ENCODE peak calls at places on chromosomes 7 and 10, in four cellular contexts. One of them, this sample, is unnamed.

GRCh38 chr7:144728556-144728955 is 107.3 kb downstream of the TPK1 start:
- DNase-seq in mesendoderm: no peak
- DNase-seq in CD4-positive, CD25-positive, alpha-beta regulatory T cell: no peak
- DNase-seq in suprapubic skin: no peak
- DNase-seq in this sample: no peak

GRCh38 chr10:88385601-88386203 is 197.4 kb downstream of the RNLS start:
- DNase-seq in mesendoderm: no peak
- DNase-seq in CD4-positive, CD25-positive, alpha-beta regulatory T cell: peak; percentile 27
- DNase-seq in suprapubic skin: no peak
- DNase-seq in this sample: peak; percentile 80

GRCh38 chr10:25683291-25683690 is 250.7 kb upstream of the MYO3A start:
- DNase-seq in mesendoderm: no peak
- DNase-seq in CD4-positive, CD25-positive, alpha-beta regulatory T cell: no peak
- DNase-seq in suprapubic skin: no peak
- DNase-seq in this sample: no peak

GRCh38 chr7:133572853-133573252 is 320.0 kb downstream of the EXOC4 start:
- DNase-seq in mesendoderm: no peak
- DNase-seq in CD4-positive, CD25-positive, alpha-beta regulatory T cell: no peak
- DNase-seq in suprapubic skin: no peak
- DNase-seq in this sample: no peak

GRCh38 chr7:155009570-155010157 is 6.7 kb upstream of the PAXIP1 start:
- DNase-seq in mesendoderm: peak; percentile 61
- DNase-seq in CD4-positive, CD25-positive, alpha-beta regulatory T cell: no peak
- DNase-seq in suprapubic skin: no peak
- DNase-seq in this sample: no peak

GRCh38 chr7:23520582-23520981 is 11.2 kb downstream of the TRA2A start:
- DNase-seq in mesendoderm: peak; percentile 29
- DNase-seq in CD4-positive, CD25-positive, alpha-beta regulatory T cell: no peak
- DNase-seq in suprapubic skin: no peak
- DNase-seq in this sample: no peak

GRCh38 chr7:82810558-82811259 is 352.0 kb downstream of the PCLO start:
- DNase-seq in mesendoderm: peak; percentile 72
- DNase-seq in CD4-positive, CD25-positive, alpha-beta regulatory T cell: no peak
- DNase-seq in suprapubic skin: no peak
- DNase-seq in this sample: no peak

GRCh38 chr7:2698581-2699288 is 10.7 kb downstream of the AMZ1 start:
- DNase-seq in mesendoderm: no peak
- DNase-seq in CD4-positive, CD25-positive, alpha-beta regulatory T cell: peak; percentile 27
- DNase-seq in suprapubic skin: no peak
- DNase-seq in this sample: no peak

GRCh38 chr7:3393862-3394261 is 92.8 kb downstream of the SDK1 start:
- DNase-seq in mesendoderm: no peak
- DNase-seq in CD4-positive, CD25-positive, alpha-beta regulatory T cell: no peak
- DNase-seq in suprapubic skin: no peak
- DNase-seq in this sample: no peak

GRCh38 chr10:123413353-123413752 is 252.8 kb upstream of the GPR26 start:
- DNase-seq in mesendoderm: no peak
- DNase-seq in CD4-positive, CD25-positive, alpha-beta regulatory T cell: no peak
- DNase-seq in suprapubic skin: no peak
- DNase-seq in this sample: no peak

GRCh38 chr7:82413237-82413636 is 30.3 kb downstream of the CACNA2D1 start:
- DNase-seq in mesendoderm: peak; percentile 33
- DNase-seq in CD4-positive, CD25-positive, alpha-beta regulatory T cell: no peak
- DNase-seq in suprapubic skin: no peak
- DNase-seq in this sample: no peak

GRCh38 chr7:98995523-98996161 is 117.3 kb downstream of the TRRAP start:
- DNase-seq in mesendoderm: no peak
- DNase-seq in CD4-positive, CD25-positive, alpha-beta regulatory T cell: no peak
- DNase-seq in suprapubic skin: peak; percentile 54
- DNase-seq in this sample: no peak

GRCh38 chr10:63671317-63671937 is 150.2 kb downstream of the REEP3 start:
- DNase-seq in mesendoderm: peak; percentile 40
- DNase-seq in CD4-positive, CD25-positive, alpha-beta regulatory T cell: no peak
- DNase-seq in suprapubic skin: no peak
- DNase-seq in this sample: no peak

GRCh38 chr10:21334891-21335696 is 190.4 kb downstream of the SKIDA1 start:
- DNase-seq in mesendoderm: peak; percentile 84
- DNase-seq in CD4-positive, CD25-positive, alpha-beta regulatory T cell: no peak
- DNase-seq in suprapubic skin: peak; percentile 85
- DNase-seq in this sample: peak; percentile 90

GRCh38 chr10:94546616-94547175 is 1.1 kb downstream of the HELLS start:
- DNase-seq in mesendoderm: no peak
- DNase-seq in CD4-positive, CD25-positive, alpha-beta regulatory T cell: no peak
- DNase-seq in suprapubic skin: no peak
- DNase-seq in this sample: no peak

GRCh38 chr7:30471205-30471604 is 7.4 kb downstream of the NOD1 start:
- DNase-seq in mesendoderm: no peak
- DNase-seq in CD4-positive, CD25-positive, alpha-beta regulatory T cell: no peak
- DNase-seq in suprapubic skin: no peak
- DNase-seq in this sample: no peak

GRCh38 chr7:30470783-30471182 is 7.8 kb downstream of the NOD1 start:
- DNase-seq in mesendoderm: no peak
- DNase-seq in CD4-positive, CD25-positive, alpha-beta regulatory T cell: no peak
- DNase-seq in suprapubic skin: no peak
- DNase-seq in this sample: no peak

GRCh38 chr7:30473393-30473775 is 5.2 kb downstream of the NOD1 start:
- DNase-seq in mesendoderm: peak; percentile 70
- DNase-seq in CD4-positive, CD25-positive, alpha-beta regulatory T cell: no peak
- DNase-seq in suprapubic skin: no peak
- DNase-seq in this sample: no peak

GRCh38 chr7:30472771-30473392 is 5.7 kb downstream of the NOD1 start:
- DNase-seq in mesendoderm: peak; percentile 97
- DNase-seq in CD4-positive, CD25-positive, alpha-beta regulatory T cell: no peak
- DNase-seq in suprapubic skin: no peak
- DNase-seq in this sample: no peak

DNA sequence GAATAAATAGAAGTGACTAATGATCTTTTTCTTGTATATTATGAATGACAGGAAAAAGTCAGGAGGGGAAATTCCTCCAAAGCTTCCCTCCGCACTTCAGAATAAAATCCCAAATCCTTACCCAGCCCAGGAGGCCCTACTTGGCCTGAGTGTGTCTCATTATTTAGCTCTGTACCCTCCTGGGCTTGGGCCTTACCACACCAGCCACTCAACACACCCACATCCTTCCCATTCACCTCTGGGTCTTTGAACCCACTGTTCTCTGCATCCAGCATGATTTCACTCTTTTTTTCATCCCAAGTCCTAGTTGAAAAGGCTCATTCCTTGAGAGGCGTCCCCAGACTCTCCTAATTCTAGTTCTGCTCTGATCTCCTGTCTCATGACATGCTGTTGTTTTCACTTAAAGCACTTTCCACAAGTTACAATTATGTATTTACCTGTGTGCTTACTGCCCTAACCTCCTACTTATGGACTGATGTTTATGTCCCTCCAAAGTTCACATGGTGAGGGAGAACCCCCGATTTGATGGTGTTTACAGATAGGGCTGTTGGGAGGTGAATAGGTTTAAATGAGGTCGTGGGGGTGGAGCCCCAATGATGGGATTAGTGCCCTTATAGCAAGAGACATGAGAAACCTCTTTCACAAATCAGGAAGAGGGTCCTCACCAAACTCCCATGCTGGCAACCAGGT is 6.4 kb downstream of the NOD1 start:
- DNase-seq in mesendoderm: no peak
- DNase-seq in CD4-positive, CD25-positive, alpha-beta regulatory T cell: no peak
- DNase-seq in suprapubic skin: no peak
- DNase-seq in this sample: no peak
- H3K4me1 ChIP-seq in mesendoderm: peaks cover 17% of the 10 kb centered on the region
- H3K4me1 ChIP-seq in CD4-positive, CD25-positive, alpha-beta regulatory T cell: peaks cover 30% of the 10 kb centered on the region
- H3K4me1 ChIP-seq in suprapubic skin: peaks cover 82% of the 10 kb centered on the region
- H3K4me1 ChIP-seq in this sample: peaks cover 2% of the 10 kb centered on the region

DNA sequence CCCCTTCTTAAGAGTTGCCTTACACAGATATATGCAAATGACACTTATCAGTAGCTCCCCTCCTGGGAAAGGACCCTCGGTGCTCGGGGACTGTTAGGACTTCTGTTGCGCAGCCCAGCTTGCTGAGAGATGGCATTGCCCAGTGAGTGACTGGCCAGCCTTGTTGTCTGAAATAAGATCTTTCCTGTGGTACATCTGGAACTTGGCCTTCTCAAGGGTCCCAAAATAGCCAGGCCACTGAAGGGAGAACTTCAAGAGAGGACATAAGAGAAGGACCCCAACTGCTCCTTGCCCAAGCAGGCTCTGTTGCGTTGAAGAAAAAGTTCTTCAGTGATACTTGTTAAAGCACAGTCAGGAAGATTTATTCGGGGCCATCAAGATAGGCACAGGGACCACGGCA is 17.3 kb downstream of the BAG3 start:
- DNase-seq in mesendoderm: no peak
- DNase-seq in CD4-positive, CD25-positive, alpha-beta regulatory T cell: no peak
- DNase-seq in suprapubic skin: no peak
- DNase-seq in this sample: no peak
- H3K4me1 ChIP-seq in mesendoderm: peaks cover 18% of the 10 kb centered on the region
- H3K4me1 ChIP-seq in CD4-positive, CD25-positive, alpha-beta regulatory T cell: peaks cover 13% of the 10 kb centered on the region
- H3K4me1 ChIP-seq in suprapubic skin: peaks cover 52% of the 10 kb centered on the region
- H3K4me1 ChIP-seq in this sample: peaks cover 76% of the 10 kb centered on the region

GRCh38 chr7:26193432-26194206 is 6.9 kb downstream of the HNRNPA2B1 start:
- DNase-seq in mesendoderm: no peak
- DNase-seq in CD4-positive, CD25-positive, alpha-beta regulatory T cell: no peak
- DNase-seq in suprapubic skin: no peak
- DNase-seq in this sample: no peak
- H3K4me1 ChIP-seq in mesendoderm: peaks cover 2% of the 10 kb centered on the region
- H3K4me1 ChIP-seq in CD4-positive, CD25-positive, alpha-beta regulatory T cell: peaks cover 80% of the 10 kb centered on the region
- H3K4me1 ChIP-seq in suprapubic skin: peaks cover 56% of the 10 kb centered on the region
- H3K4me1 ChIP-seq in this sample: peaks cover 29% of the 10 kb centered on the region

GRCh38 chr10:103545771-103546281 is 52.3 kb downstream of the NEURL1 start:
- DNase-seq in mesendoderm: no peak
- DNase-seq in CD4-positive, CD25-positive, alpha-beta regulatory T cell: no peak
- DNase-seq in suprapubic skin: peak; percentile 25
- DNase-seq in this sample: no peak
- H3K4me1 ChIP-seq in mesendoderm: no peaks in the 10 kb centered on the region
- H3K4me1 ChIP-seq in CD4-positive, CD25-positive, alpha-beta regulatory T cell: peaks cover 10% of the 10 kb centered on the region
- H3K4me1 ChIP-seq in suprapubic skin: peaks cover 9% of the 10 kb centered on the region
- H3K4me1 ChIP-seq in this sample: no peaks in the 10 kb centered on the region